ENCODE peak calls at places on chromosomes 7 and 10, in nine cellular contexts. D is fibroblast of pulmonary artery; J is skeletal muscle cell; Q is HFF-Myc; X is CD8-positive, alpha-beta memory T cell; G is breast epithelium; W is heart right ventricle; O is spleen; E is GM23248. L is an unnamed sample.

GRCh38 chr7:774161-775109 is 47.4 kb upstream of the PRKAR1B start:
- DNase-seq in O (peak), W (no peak), E (peak), G (peak), X (peak), Q (no peak), J (no peak), D (peak), L (peak)

GRCh38 chr7:44320794-44321371 is 4.5 kb downstream of the CAMK2B start:
- DNase-seq in O (no peak), D (no peak), X (no peak), E (no peak), G (no peak), Q (no peak), J (no peak), W (no peak), L (no peak)

GRCh38 chr7:99267530-99268360 is 4.9 kb upstream of the MYH16 start:
- DNase-seq in O (no peak), G (peak), D (peak), Q (peak), W (no peak), J (peak), E (peak), X (no peak), L (no peak)

GRCh38 chr7:129574487-129574886 is 37.0 kb upstream of the NRF1 start:
- DNase-seq in G (no peak), E (peak), J (peak), W (peak), O (no peak), X (no peak), D (peak), Q (peak), L (no peak)

GRCh38 chr7:128743112-128743772 is 4.1 kb downstream of the CALU start:
- DNase-seq in D (no peak), J (no peak), Q (no peak), O (no peak), G (no peak), X (no peak), W (no peak), E (peak), L (no peak)

GRCh38 chr7:13016633-13017324 is 329.3 kb downstream of the ARL4A start:
- DNase-seq in E (peak), X (no peak), Q (no peak), G (no peak), W (no peak), O (no peak), D (peak), J (no peak), L (no peak)

GRCh38 chr10:30788307-30788706 is 158.8 kb upstream of the LYZL2 start:
- DNase-seq in D (peak), W (no peak), X (no peak), O (no peak), J (no peak), Q (no peak), G (no peak), E (peak), L (no peak)

GRCh38 chr10:97291357-97292096 is 910 bp downstream of the ARHGAP19 start:
- DNase-seq in Q (no peak), G (no peak), E (peak), W (no peak), O (no peak), D (no peak), X (no peak), J (no peak), L (no peak)

GRCh38 chr10:49500420-49500819 is 38.5 kb downstream of the ERCC6 start:
- DNase-seq in D (no peak), W (no peak), J (no peak), X (no peak), O (no peak), E (no peak), Q (no peak), G (no peak), L (no peak)

GRCh38 chr7:116772423-116772852 is 89.9 kb upstream of the CAPZA2 start:
- DNase-seq in G (no peak), O (no peak), Q (peak), J (no peak), X (no peak), D (peak), E (peak), W (no peak), L (no peak)

GRCh38 chr7:66100408-66101050 is 14.1 kb upstream of the CRCP start:
- DNase-seq in Q (no peak), J (no peak), D (no peak), X (no peak), E (peak), G (no peak), O (no peak), W (no peak), L (no peak)

GRCh38 chr7:56046728-56047445 is 4.4 kb downstream of the PSPH start:
- DNase-seq in W (no peak), X (no peak), O (no peak), D (peak), E (peak), G (no peak), Q (peak), J (peak), L (no peak)

GRCh38 chr10:116718058-116718457 is 24.3 kb downstream of the HSPA12A start:
- DNase-seq in E (no peak), J (no peak), X (no peak), G (no peak), D (no peak), W (no peak), O (peak), Q (no peak), L (no peak)

GRCh38 chr10:113047963-113048781 is 98.1 kb downstream of the TCF7L2 start:
- DNase-seq in O (no peak), Q (no peak), X (no peak), D (no peak), J (no peak), W (no peak), E (no peak), G (no peak), L (no peak)

GRCh38 chr10:116809528-116810500 is 39.5 kb upstream of the ENO4 start:
- DNase-seq in Q (no peak), E (peak), X (no peak), G (no peak), D (peak), J (no peak), W (no peak), O (no peak), L (no peak)

GRCh38 chr7:15801041-15801440 is 114.6 kb upstream of the MEOX2 start:
- DNase-seq in J (no peak), G (no peak), D (no peak), E (no peak), W (no peak), Q (no peak), X (no peak), O (no peak), L (no peak)

GRCh38 chr7:135670179-135670578 is 7.9 kb downstream of the STMP1 start:
- DNase-seq in G (no peak), O (no peak), Q (no peak), X (no peak), W (no peak), J (no peak), D (peak), E (peak), L (no peak)

GRCh38 chr7:135620980-135621850 is 41.1 kb upstream of the STMP1 start:
- DNase-seq in Q (peak), E (peak), W (peak), X (peak), D (peak), O (no peak), J (peak), G (peak), L (no peak)

GRCh38 chr10:96188911-96189310 is 58.8 kb downstream of the ZNF518A start:
- DNase-seq in W (no peak), Q (no peak), E (peak), D (peak), O (no peak), G (no peak), J (no peak), X (no peak), L (no peak)

GRCh38 chr10:71725998-71726672 is 6.6 kb upstream of the C10orf105 start:
- DNase-seq in E (peak), W (no peak), Q (no peak), X (no peak), O (no peak), J (no peak), D (peak), G (no peak), L (peak)

GRCh38 chr10:71727429-71728217 is 8.0 kb upstream of the C10orf105 start:
- DNase-seq in O (peak), J (no peak), E (peak), W (peak), Q (peak), G (peak), D (peak), X (peak), L (peak)

GRCh38 chr10:71726673-71727428 is 7.3 kb upstream of the C10orf105 start:
- DNase-seq in Q (no peak), W (no peak), O (peak), X (peak), G (no peak), D (no peak), J (no peak), E (no peak), L (peak)

GRCh38 chr10:71729023-71729649 is 9.6 kb upstream of the C10orf105 start:
- DNase-seq in O (peak), X (no peak), W (peak), E (no peak), J (no peak), D (no peak), Q (no peak), G (no peak), L (no peak)

DNA sequence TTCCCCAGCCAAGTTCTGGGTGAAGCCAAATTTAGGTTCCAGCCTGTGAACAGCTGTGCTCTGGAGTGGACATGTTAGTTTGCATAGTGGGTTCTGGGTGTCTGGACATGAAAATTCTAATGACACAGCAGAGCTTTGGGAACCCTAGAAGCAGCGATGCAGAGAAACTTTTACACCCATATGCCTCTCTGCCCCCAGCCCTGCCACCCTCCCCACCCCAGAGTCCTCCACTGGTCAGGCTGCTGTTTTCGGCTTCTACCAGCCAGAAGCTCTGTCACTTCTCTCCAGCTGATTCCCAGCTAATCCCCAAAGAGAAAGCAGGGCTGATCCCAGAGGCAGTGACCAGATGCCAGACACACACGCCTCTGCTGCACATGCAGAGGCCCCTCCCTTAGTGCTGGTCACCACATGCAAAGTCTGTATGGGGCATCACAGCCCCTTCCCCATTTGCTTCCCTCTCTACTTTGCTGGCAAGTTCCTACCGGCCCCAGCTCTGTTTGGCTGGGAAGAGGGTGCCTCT is 8.7 kb upstream of the C10orf105 start:
- DNase-seq in Q (no peak), J (no peak), X (no peak), W (no peak), O (peak), G (no peak), E (peak), D (no peak), L (no peak)
- H3K4me3 ChIP-seq in Q (no peak), J (no peak), X (peak), W (no peak), O (no peak), G (no peak), E (no peak), D (no peak), L (no peak)

GRCh38 chr7:96322373-96322695 is 436 bp upstream of the SLC25A13 start:
- DNase-seq in D (no peak), E (no peak), Q (no peak), J (no peak), G (no peak), X (no peak), W (no peak), O (no peak), L (no peak)
- H3K4me3 ChIP-seq in D (peak), E (peak), Q (peak), J (peak), G (peak), X (peak), W (peak), O (peak), L (peak)

DNA sequence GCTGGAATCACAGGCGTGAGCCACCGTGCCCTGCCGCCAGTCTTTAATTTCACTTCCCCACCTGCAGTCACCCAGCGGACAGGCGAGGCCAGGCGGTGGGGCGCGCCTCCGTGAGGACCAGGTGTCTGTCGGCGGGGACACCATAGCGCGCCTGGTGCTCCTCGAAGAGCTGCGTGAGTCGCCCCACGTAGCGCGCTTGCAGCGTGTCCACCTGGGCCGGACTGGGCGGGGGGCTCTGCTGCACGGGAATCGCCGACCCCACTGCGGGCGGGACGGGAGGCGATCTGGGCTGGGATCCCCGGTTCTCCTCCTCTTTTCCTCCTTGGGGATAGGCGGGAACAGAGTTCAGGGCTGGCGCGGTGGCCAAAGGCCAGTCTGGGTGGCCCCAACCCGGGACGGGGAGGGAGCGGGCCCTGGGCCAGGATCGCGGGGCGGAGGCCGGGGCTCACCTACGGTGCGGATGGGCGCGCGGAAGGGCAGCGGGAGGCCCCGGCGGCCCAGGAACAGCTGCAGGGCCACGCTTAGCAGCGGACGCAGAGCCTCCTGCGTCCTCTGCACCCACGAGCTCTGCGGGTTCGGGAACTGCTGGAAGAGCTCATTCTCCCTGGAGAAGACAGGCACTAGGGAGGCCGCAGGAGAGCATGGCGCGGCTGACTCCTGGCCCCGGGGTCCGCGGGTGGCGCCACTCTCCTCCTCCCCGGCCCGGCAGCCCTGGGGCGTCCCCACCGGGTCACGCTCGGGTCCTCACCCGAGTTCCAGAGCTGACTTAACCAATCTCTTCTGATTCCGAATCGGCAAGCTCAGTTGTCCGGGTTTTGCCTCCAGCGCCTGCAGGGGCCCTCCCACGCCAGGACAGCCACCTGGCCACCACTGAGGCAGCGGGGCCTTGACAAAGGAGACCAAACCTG is 1.1 kb upstream of the MOGAT3 start:
- DNase-seq in G (no peak), D (no peak), Q (no peak), W (no peak), X (no peak), J (no peak), O (no peak), E (peak), L (no peak)
- H3K4me3 ChIP-seq in G (peak), D (no peak), Q (no peak), W (no peak), X (no peak), J (peak), O (peak), E (peak), L (no peak)

GRCh38 chr10:121595806-121596667 is 2.2 kb downstream of the FGFR2 start:
- DNase-seq in X (no peak), W (no peak), Q (no peak), D (no peak), O (no peak), G (no peak), E (no peak), J (no peak), L (no peak)

GRCh38 chr10:121596668-121597503 is 1.4 kb downstream of the FGFR2 start:
- DNase-seq in G (peak), Q (no peak), O (no peak), W (peak), E (peak), X (no peak), D (no peak), J (no peak), L (no peak)

GRCh38 chr10:121595321-121595805 is 2.9 kb downstream of the FGFR2 start:
- DNase-seq in E (peak), D (no peak), G (no peak), X (no peak), J (no peak), O (no peak), W (no peak), Q (no peak), L (no peak)

GRCh38 chr10:121598261-121599249 is at the start of gene FGFR2:
- DNase-seq in W (peak), Q (no peak), O (no peak), G (peak), E (peak), X (peak), D (peak), J (peak), L (no peak)

DNA sequence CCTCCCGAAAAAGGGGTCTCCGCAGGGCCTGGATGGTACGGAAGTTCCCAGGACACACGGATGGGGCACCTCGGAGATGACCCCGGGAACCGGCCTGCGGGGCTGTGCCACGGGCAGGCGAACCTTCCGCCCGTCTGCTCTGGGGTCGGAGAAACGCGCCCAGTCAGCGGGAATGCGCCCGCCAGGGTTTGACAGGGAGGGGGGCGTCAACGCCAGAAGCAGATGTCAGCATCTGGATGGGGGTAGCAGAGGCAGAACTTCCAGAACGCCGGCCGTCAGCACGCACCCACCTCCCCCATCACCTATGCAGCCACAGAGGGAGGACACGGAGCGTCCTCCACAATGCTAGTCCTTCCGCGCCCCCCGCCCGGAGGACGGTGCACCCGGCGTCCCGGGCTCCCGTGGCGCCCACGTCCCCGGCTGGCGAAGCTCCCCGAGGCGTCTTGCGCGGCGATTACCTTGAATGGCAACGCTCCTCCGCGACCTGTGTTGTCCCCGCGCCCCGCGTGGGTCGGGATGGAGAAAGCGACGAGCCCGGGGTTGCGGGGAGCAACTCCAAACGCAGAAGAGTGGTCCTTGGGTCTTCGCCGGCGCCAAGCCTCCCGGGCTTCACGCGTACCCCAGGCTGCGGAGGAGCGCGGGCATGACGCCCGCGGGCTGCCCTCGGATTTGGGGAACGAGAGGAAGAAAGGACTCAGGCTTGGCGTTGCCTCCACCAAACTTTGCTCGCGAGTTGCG is 571 bp downstream of the FGFR2 start:
- DNase-seq in J (no peak), Q (no peak), D (no peak), O (no peak), G (no peak), E (no peak), X (no peak), W (no peak), L (no peak)
- H3K4me3 ChIP-seq in J (peak), Q (no peak), D (peak), O (peak), G (peak), E (peak), X (no peak), W (peak), L (no peak)

DNA sequence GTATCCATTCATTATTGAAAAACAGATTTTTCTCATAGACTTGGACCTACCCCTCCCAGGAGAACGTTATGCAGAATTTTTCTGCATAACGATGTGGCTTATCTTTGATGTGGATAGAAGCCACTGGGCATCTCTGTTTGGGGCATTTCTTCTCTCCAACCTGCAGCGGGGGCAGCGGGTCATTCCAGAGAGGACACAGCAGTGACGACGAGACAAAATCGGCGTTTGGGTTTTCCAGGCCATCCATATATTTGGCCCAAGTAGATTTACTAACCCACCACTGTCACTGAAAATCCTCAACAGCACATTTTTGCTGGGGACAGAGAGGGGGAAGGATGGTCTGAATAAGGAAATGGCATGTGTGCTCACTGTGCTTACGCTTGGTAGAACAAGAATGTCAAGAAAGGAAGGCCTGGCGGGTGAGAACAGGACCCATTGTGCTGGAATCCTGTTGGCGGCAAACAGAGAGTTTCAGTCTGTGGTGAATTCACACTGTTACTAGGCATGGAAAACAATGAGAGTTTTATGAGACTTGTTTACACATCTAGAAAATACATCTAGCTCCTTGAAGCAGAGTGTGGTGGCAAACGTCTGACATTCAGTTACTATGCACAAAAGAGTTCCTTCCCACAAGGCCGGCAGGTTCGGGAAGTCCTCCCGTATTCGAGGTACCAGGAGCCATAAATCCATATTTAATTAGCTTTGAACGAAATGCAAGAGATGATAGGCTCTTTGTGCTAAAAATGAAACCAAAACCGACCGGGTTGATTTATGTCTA is 299.5 kb upstream of the PITRM1 start:
- DNase-seq in W (no peak), Q (no peak), E (peak), X (no peak), J (no peak), O (no peak), D (no peak), G (peak), L (no peak)
- H3K4me3 ChIP-seq in W (no peak), Q (no peak), E (peak), X (peak), J (no peak), O (no peak), D (no peak), G (peak), L (peak)

GRCh38 chr10:74810087-74810486 is 16.3 kb upstream of the KAT6B start:
- DNase-seq in G (no peak), W (no peak), E (no peak), J (no peak), Q (no peak), D (no peak), X (no peak), O (no peak), L (no peak)
- H3K4me3 ChIP-seq in G (no peak), W (no peak), E (no peak), J (no peak), Q (no peak), D (no peak), X (no peak), O (no peak), L (no peak)